ENCODE peak calls at places on chromosomes 3 and 15, in eight cellular contexts. U is NCI-H1105 treated with DMSO at 0.1 percent for 48 hours; E is T-helper 1 cell; Q is iris pigment epithelial cell; J is NCI-H510A treated with DMSO at 0.1 percent for 48 hours; Y is activated T-cell treated with anti-CD3 and anti-CD28 coated beads, Interleukin-2, amount 50 U/mL, for 1 hour; X is left ventricle myocardium inferior; N is AG04449. R is an unnamed sample.

GRCh38 chr3:124928333-124929202 is 6.0 kb downstream of the MUC13 start:
- DNase-seq in Y (peak; percentile 50), J (peak; percentile 62), E (peak; percentile 52), U (peak; percentile 64), N (no peak), X (peak; percentile 56), Q (peak; percentile 70), R (peak; percentile 55)

GRCh38 chr3:168081171-168081771 is 14.5 kb downstream of the GOLIM4 start:
- DNase-seq in U (no peak), Q (no peak), J (no peak), E (no peak), Y (no peak), N (no peak), X (no peak), R (no peak)

GRCh38 chr15:28935316-28935715 is 49.5 kb downstream of the APBA2 start:
- DNase-seq in U (no peak), N (no peak), J (no peak), Q (no peak), E (peak; percentile 24), Y (peak; percentile 63), X (no peak), R (no peak)

GRCh38 chr3:63655519-63655918 is 3.0 kb downstream of the SNTN start:
- DNase-seq in X (no peak), E (no peak), U (no peak), J (no peak), Y (no peak), N (peak; percentile 92), Q (peak; percentile 87), R (no peak)

GRCh38 chr3:12165909-12166308 is 7.2 kb upstream of the TIMP4 start:
- DNase-seq in N (no peak), Q (no peak), Y (no peak), X (no peak), J (no peak), E (no peak), U (no peak), R (no peak)

GRCh38 chr3:114383875-114384557 is 90.2 kb downstream of the TIGIT start:
- DNase-seq in X (peak; percentile 80), J (peak; percentile 38), U (peak; percentile 50), N (peak; percentile 38), Q (peak; percentile 87), Y (peak; percentile 66), E (peak; percentile 62), R (peak; percentile 66)

GRCh38 chr3:34357461-34357860 is 559.0 kb downstream of the PDCD6IP start:
- DNase-seq in J (peak; percentile 27), N (no peak), U (no peak), X (no peak), E (no peak), Q (no peak), Y (no peak), R (peak; percentile 8)

GRCh38 chr15:48415036-48415886 is 84.0 kb downstream of the DUT start:
- DNase-seq in Y (no peak), J (no peak), N (no peak), X (no peak), U (no peak), E (no peak), Q (peak; percentile 58), R (no peak)

GRCh38 chr15:39663684-39664083 is 82.8 kb downstream of the THBS1 start:
- DNase-seq in N (no peak), Q (peak; percentile 21), U (no peak), X (no peak), Y (no peak), E (no peak), J (no peak), R (no peak)

GRCh38 chr3:58521002-58521670 is 15.9 kb downstream of the ACOX2 start:
- DNase-seq in J (no peak), Y (no peak), U (no peak), Q (no peak), E (peak; percentile 9), X (no peak), N (no peak), R (no peak)

GRCh38 chr15:78148392-78149067 is 632 bp upstream of the IDH3A start:
- DNase-seq in U (no peak), Y (no peak), J (no peak), N (no peak), E (no peak), X (no peak), Q (no peak), R (no peak)

GRCh38 chr15:68431792-68432401 is at the start of gene ITGA11:
- DNase-seq in E (no peak), J (peak; percentile 14), X (peak; percentile 83), U (peak; percentile 82), Y (no peak), N (no peak), Q (peak; percentile 36), R (peak; percentile 24)

GRCh38 chr3:161270991-161271390 is 49.9 kb downstream of the NMD3 start:
- DNase-seq in Q (peak; percentile 10), U (no peak), N (no peak), J (no peak), Y (no peak), X (no peak), E (no peak), R (no peak)

GRCh38 chr15:45094358-45094730 is 19.6 kb downstream of the DUOX2 start:
- DNase-seq in Y (no peak), J (no peak), U (no peak), N (no peak), Q (no peak), X (no peak), E (no peak), R (no peak)

GRCh38 chr3:57596495-57597239 is 477 bp downstream of the ARF4 start:
- DNase-seq in N (peak; percentile 74), Q (peak; percentile 97), X (peak; percentile 83), E (peak; percentile 70), Y (peak; percentile 68), J (peak; percentile 40), U (no peak), R (no peak)

GRCh38 chr3:66425566-66425965 is 75.3 kb downstream of the LRIG1 start:
- DNase-seq in Q (no peak), Y (no peak), J (no peak), N (no peak), X (no peak), U (no peak), E (no peak), R (no peak)

GRCh38 chr3:124878561-124879394 is 8.4 kb downstream of the ITGB5 start:
- DNase-seq in Q (peak; percentile 98), N (peak; percentile 77), J (no peak), U (no peak), X (no peak), E (peak; percentile 48), Y (no peak), R (no peak)

GRCh38 chr3:65729553-65729952 is 309.2 kb downstream of the MAGI1 start:
- DNase-seq in E (no peak), Q (peak; percentile 82), Y (no peak), X (no peak), N (peak; percentile 62), J (no peak), U (no peak), R (peak; percentile 11)

GRCh38 chr15:81002254-81003022 is 1.7 kb downstream of the TLNRD1 start:
- DNase-seq in E (peak; percentile 21), Q (peak; percentile 39), Y (no peak), U (no peak), N (no peak), J (peak; percentile 6), X (peak; percentile 27), R (no peak)

GRCh38 chr15:75107905-75108838 is 84.8 kb downstream of the PPCDC start:
- DNase-seq in X (no peak), Y (peak; percentile 46), N (peak; percentile 63), U (no peak), Q (peak; percentile 87), J (no peak), E (peak; percentile 83), R (no peak)

GRCh38 chr3:4528802-4529201 is 35.7 kb downstream of the ITPR1 start:
- DNase-seq in U (no peak), Q (no peak), Y (no peak), X (no peak), N (no peak), J (no peak), E (no peak), R (no peak)